ENCODE peak calls at places on chromosomes 2 and 18, in ten cellular contexts. A, G, B, X, V, F, H, I, J and D are unnamed samples.

GRCh38 chr2:53740170-53740569 is 27.4 kb upstream of the CHAC2 start:
- DNase-seq in V (peak), B (peak), H (no peak), F (no peak), G (no peak), J (no peak), I (no peak), X (peak), A (no peak), D (no peak)

GRCh38 chr2:46179037-46179621 is 118.1 kb upstream of the EPAS1 start:
- DNase-seq in X (peak), I (peak), G (no peak), J (peak), A (no peak), H (peak), F (no peak), B (no peak), V (peak), D (peak)

GRCh38 chr18:11906926-11907874 is 917 bp downstream of the MPPE1 start:
- DNase-seq in B (no peak), I (no peak), H (no peak), G (no peak), F (no peak), V (no peak), J (no peak), X (no peak), A (no peak), D (no peak)

GRCh38 chr2:58376592-58376991 is 135.5 kb upstream of the FANCL start:
- DNase-seq in G (no peak), X (peak), B (no peak), J (no peak), A (no peak), H (no peak), V (no peak), I (no peak), F (no peak), D (no peak)

GRCh38 chr2:236289766-236290462 is 25.7 kb upstream of the ASB18 start:
- DNase-seq in B (no peak), H (no peak), G (no peak), I (no peak), A (no peak), F (no peak), J (no peak), V (no peak), X (no peak), D (no peak)

GRCh38 chr2:172097557-172098131 is 5.1 kb downstream of the DLX2 start:
- DNase-seq in I (no peak), X (no peak), G (no peak), J (no peak), A (no peak), V (peak), H (no peak), F (no peak), B (no peak), D (no peak)

GRCh38 chr2:236214331-236214995 is 46.3 kb upstream of the GBX2 start:
- DNase-seq in V (no peak), J (no peak), X (no peak), I (no peak), G (no peak), F (no peak), H (no peak), A (no peak), B (no peak), D (no peak)

GRCh38 chr2:23803275-23803964 is 123.5 kb downstream of the ATAD2B start:
- DNase-seq in I (no peak), A (no peak), J (no peak), X (peak), H (no peak), F (no peak), V (no peak), B (no peak), G (no peak), D (no peak)

GRCh38 chr2:120250640-120251039 is 2.0 kb upstream of the RALB start:
- DNase-seq in I (no peak), A (no peak), B (no peak), V (no peak), F (no peak), G (no peak), H (no peak), X (no peak), J (no peak), D (no peak)

GRCh38 chr2:226118471-226119429 is 680.9 kb downstream of the IRS1 start:
- DNase-seq in G (no peak), B (peak), F (no peak), I (no peak), X (peak), J (peak), H (peak), A (no peak), V (peak), D (no peak)